ENCODE peak calls at places on chromosomes 5 and 9, in seven cellular contexts. K, R, D, U, M, B and H are unnamed samples.

GRCh38 chr5:109990723-109991359 is 301.1 kb downstream of the MAN2A1 start:
- DNase-seq in K (no peak), R (no peak), D (no peak), U (no peak), M (no peak), B (no peak), H (no peak)

GRCh38 chr9:90642570-90643539 is at the start of gene DIRAS2:
- DNase-seq in K (no peak), R (no peak), D (peak), U (no peak), M (no peak), B (peak), H (peak)

GRCh38 chr5:109689740-109690455 is at the start of gene MAN2A1:
- DNase-seq in K (no peak), R (peak), D (peak), U (peak), M (peak), B (no peak), H (peak)

GRCh38 chr5:150412319-150413175 is at the start of gene CD74:
- DNase-seq in K (no peak), R (peak), D (no peak), U (peak), M (peak), B (peak), H (peak)

GRCh38 chr9:5188060-5188707 is 2.7 kb upstream of the INSL6 start:
- DNase-seq in K (no peak), R (no peak), D (no peak), U (no peak), M (no peak), B (no peak), H (no peak)

GRCh38 chr5:32330126-32330971 is 17.6 kb upstream of the MTMR12 start:
- DNase-seq in K (no peak), R (no peak), D (no peak), U (no peak), M (no peak), B (no peak), H (no peak)

GRCh38 chr9:75039006-75039405 is 10.9 kb upstream of the CARNMT1 start:
- DNase-seq in K (peak), R (no peak), D (no peak), U (no peak), M (no peak), B (no peak), H (no peak)

GRCh38 chr5:124996764-124997077 is 250.3 kb upstream of the ZNF608 start:
- DNase-seq in K (no peak), R (no peak), D (no peak), U (no peak), M (no peak), B (no peak), H (no peak)

GRCh38 chr5:150137168-150137957 is 18.3 kb downstream of the PDGFRB start:
- DNase-seq in K (no peak), R (no peak), D (no peak), U (no peak), M (no peak), B (no peak), H (peak)

GRCh38 chr5:84085387-84086041 is 299.2 kb downstream of the EDIL3 start:
- DNase-seq in K (no peak), R (no peak), D (no peak), U (no peak), M (no peak), B (no peak), H (no peak)

GRCh38 chr9:4499917-4500316 is 9.6 kb downstream of the SLC1A1 start:
- DNase-seq in K (no peak), R (no peak), D (no peak), U (no peak), M (no peak), B (no peak), H (peak)

GRCh38 chr5:9376363-9377117 is 169.3 kb downstream of the SEMA5A start:
- DNase-seq in K (no peak), R (no peak), D (no peak), U (no peak), M (no peak), B (no peak), H (no peak)

GRCh38 chr9:89806371-89807100 is 201.7 kb downstream of the GADD45G start:
- DNase-seq in K (no peak), R (no peak), D (no peak), U (no peak), M (no peak), B (no peak), H (no peak)

GRCh38 chr9:351916-352315 is 137.3 kb downstream of the DOCK8 start:
- DNase-seq in K (no peak), R (no peak), D (no peak), U (no peak), M (no peak), B (no peak), H (no peak)

GRCh38 chr9:8235489-8235888 is 435.9 kb upstream of the DMAC1 start:
- DNase-seq in K (no peak), R (no peak), D (no peak), U (no peak), M (no peak), B (no peak), H (no peak)

GRCh38 chr5:179313849-179314521 is 31.3 kb downstream of the ADAMTS2 start:
- DNase-seq in K (peak), R (no peak), D (no peak), U (no peak), M (no peak), B (no peak), H (no peak)

GRCh38 chr5:99378443-99378842 is 449.6 kb upstream of the CHD1 start:
- DNase-seq in K (no peak), R (no peak), D (no peak), U (no peak), M (no peak), B (no peak), H (no peak)

GRCh38 chr5:31193591-31194457 is at the start of gene CDH6:
- DNase-seq in K (no peak), R (no peak), D (peak), U (no peak), M (no peak), B (peak), H (no peak)

GRCh38 chr5:40828690-40829661 is 6.0 kb downstream of the RPL37 start:
- DNase-seq in K (no peak), R (no peak), D (no peak), U (no peak), M (no peak), B (no peak), H (no peak)

GRCh38 chr9:73180373-73180772 is 28.7 kb downstream of the ANXA1 start:
- DNase-seq in K (peak), R (no peak), D (no peak), U (no peak), M (no peak), B (no peak), H (no peak)

GRCh38 chr5:30856242-30856641 is 337.2 kb upstream of the CDH6 start:
- DNase-seq in K (no peak), R (no peak), D (no peak), U (no peak), M (no peak), B (no peak), H (no peak)